ENCODE peak calls at places on chromosomes 1 and 21, in four cellular contexts. Y, K, I and W are unnamed samples.

GRCh38 chr1:156748670-156749428 is 2.6 kb downstream of the HDGF start:
- DNase-seq in I (peak; percentile 71), Y (no peak), K (peak; percentile 66), W (no peak)

GRCh38 chr1:26998319-26999300 is 5.1 kb downstream of the TRNP1 start:
- DNase-seq in Y (no peak), I (no peak), K (peak; percentile 81), W (no peak)

GRCh38 chr1:179969962-179970361 is 15.4 kb downstream of the CEP350 start:
- DNase-seq in Y (no peak), K (peak; percentile 58), I (no peak), W (no peak)

GRCh38 chr1:44361478-44361877 is 6.4 kb upstream of the ERI3 start:
- DNase-seq in K (peak; percentile 12), I (no peak), Y (no peak), W (no peak)

GRCh38 chr1:145878724-145879123 is 6.9 kb downstream of the ANKRD35 start:
- DNase-seq in Y (no peak), K (no peak), I (no peak), W (no peak)

GRCh38 chr1:9119745-9120144 is 9.2 kb downstream of the GPR157 start:
- DNase-seq in K (no peak), I (no peak), Y (peak; percentile 58), W (no peak)

GRCh38 chr1:186950547-186950946 is 121.8 kb downstream of the PLA2G4A start:
- DNase-seq in K (peak; percentile 45), I (no peak), Y (no peak), W (no peak)

GRCh38 chr1:107430540-107431228 is 289.8 kb downstream of the NTNG1 start:
- DNase-seq in K (peak; percentile 59), I (peak; percentile 68), Y (no peak), W (no peak)

GRCh38 chr1:29849038-29849750 is 612.9 kb downstream of the PTPRU start:
- DNase-seq in K (peak; percentile 23), I (peak; percentile 44), Y (peak; percentile 46), W (no peak)

GRCh38 chr1:241822846-241823245 is 25.2 kb upstream of the EXO1 start:
- DNase-seq in Y (no peak), K (peak; percentile 28), I (no peak), W (no peak)

GRCh38 chr1:241823925-241824324 is 24.1 kb upstream of the EXO1 start:
- DNase-seq in Y (no peak), I (peak; percentile 9), K (no peak), W (no peak)

GRCh38 chr1:241825581-241825980 is 22.4 kb upstream of the EXO1 start:
- DNase-seq in Y (no peak), I (no peak), K (peak; percentile 43), W (no peak)

GRCh38 chr1:241827308-241827707 is 20.7 kb upstream of the EXO1 start:
- DNase-seq in K (no peak), Y (no peak), I (no peak), W (no peak)

DNA sequence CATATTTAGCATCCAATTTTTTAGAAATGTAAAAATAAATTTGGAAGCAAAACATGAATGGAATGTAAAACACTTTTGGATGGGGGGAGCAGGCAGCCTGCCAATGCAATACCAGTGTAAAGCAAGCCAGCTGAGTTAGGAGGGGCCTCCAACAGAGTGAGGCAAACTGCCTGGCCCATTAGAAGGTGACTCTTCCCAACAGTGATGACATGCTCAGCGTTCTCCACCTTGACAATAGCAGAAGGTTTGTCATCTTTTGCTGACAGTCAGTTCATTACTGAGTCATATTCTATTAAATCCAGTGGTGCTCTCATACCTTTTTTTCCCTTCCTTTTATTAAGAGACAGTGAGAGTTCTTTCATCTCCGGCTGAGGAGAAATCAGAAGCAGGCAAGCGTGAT is 19.4 kb upstream of the EXO1 start:
- DNase-seq in K (peak; percentile 55), Y (no peak), I (no peak), W (no peak)
- TF ChIP-seq CTCF in K (no peak), Y (no peak), I (no peak), W (no peak)

DNA sequence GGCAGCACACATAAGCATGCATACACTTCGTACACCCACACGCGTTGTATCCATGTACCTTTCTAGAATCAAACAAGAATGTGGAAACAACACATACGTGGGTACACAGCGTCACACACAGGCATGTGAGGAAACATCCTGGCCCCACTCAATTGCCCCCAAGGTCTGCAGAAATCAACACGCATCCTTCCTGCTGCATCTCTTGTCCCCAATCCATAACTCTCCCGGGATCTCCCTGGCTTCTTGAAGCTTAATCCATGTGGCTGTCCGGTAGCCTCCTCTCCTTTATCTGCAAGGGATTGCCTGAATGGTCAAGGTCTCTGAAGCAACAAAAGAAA is 5.5 kb upstream of the TBX15 start:
- DNase-seq in Y (no peak), K (no peak), I (no peak), W (no peak)
- TF ChIP-seq CTCF in Y (no peak), K (no peak), I (no peak), W (no peak)

GRCh38 chr1:209850342-209850979 is 22.7 kb downstream of the UTP25 start:
- DNase-seq in I (peak; percentile 44), K (peak; percentile 87), Y (no peak), W (peak; percentile 49)
- TF ChIP-seq CTCF in I (peak; percentile 44), K (peak; percentile 57), Y (peak; percentile 93), W (peak; percentile 42)

GRCh38 chr21:39676054-39676771 is 63.5 kb downstream of the B3GALT5 start:
- DNase-seq in K (peak; percentile 19), Y (peak; percentile 11), I (no peak), W (peak; percentile 55)
- TF ChIP-seq CTCF in K (no peak), Y (no peak), I (no peak), W (no peak)

GRCh38 chr1:230067871-230068814 is 1.1 kb downstream of the GALNT2 start:
- DNase-seq in I (peak; percentile 53), Y (peak; percentile 54), K (no peak), W (peak; percentile 64)
- TF ChIP-seq CTCF in I (no peak), Y (peak; percentile 13), K (peak; percentile 6), W (no peak)

DNA sequence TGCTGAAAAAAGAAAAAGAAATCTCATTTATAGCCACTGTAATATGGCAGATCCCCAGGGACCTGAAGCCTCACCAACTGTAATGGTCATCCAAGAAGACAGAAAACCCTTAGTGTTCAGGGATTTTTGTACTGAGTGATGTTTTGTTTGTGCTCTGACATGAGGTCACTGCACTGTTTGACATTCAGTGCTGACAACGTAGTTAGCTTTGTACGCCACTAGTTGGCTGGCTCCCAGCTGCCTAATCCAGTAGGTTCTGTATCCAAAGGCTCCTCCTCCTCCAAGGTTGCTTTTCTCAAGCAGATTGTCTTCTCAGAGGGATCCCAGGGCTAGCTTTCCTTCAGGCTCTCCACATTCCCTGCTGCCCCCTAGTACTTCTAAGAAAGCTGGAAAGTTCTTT is 9.5 kb upstream of the YRDC start:
- DNase-seq in I (peak; percentile 9), Y (no peak), K (peak; percentile 53), W (no peak)
- TF ChIP-seq CTCF in I (no peak), Y (no peak), K (no peak), W (no peak)

DNA sequence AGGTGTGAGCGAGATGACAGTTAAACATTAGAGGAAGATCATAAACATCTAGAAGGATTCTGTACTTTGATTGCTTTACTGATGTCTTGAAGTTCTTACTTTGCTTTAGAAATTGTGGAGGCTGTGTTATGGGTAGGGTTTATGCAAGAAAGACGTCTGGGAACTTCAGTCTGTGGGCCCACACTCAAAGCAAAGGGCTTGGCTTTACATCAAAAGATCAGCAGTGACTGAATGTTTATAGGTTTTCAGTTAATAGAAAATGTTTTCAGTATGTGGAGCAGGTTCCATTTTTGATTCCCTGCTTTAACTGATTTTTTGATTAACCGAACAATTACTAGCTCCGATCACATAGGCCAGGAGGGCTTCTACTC is 31.9 kb downstream of the PEX14 start:
- DNase-seq in K (no peak), I (no peak), Y (no peak), W (no peak)
- TF ChIP-seq CTCF in K (no peak), I (no peak), Y (no peak), W (no peak)